ENCODE peak calls at places on chromosomes 11 and 22, in eight cellular contexts. Y is CD4-positive, alpha-beta T cell; H is tibial nerve; Z is pancreas; O is left ventricle myocardium inferior; W is A549; B is sigmoid colon; I is kidney. M is an unnamed sample.

GRCh38 chr11:76225122-76225584 is 18.9 kb upstream of the WNT11 start:
- DNase-seq in Y (no peak), W (no peak), B (no peak), I (peak; percentile 70), Z (peak; percentile 51), H (no peak), O (peak; percentile 50), M (no peak)

GRCh38 chr11:36347384-36347906 is 51.4 kb downstream of the PRR5L start:
- DNase-seq in O (no peak), I (no peak), W (no peak), Y (no peak), H (no peak), B (no peak), Z (no peak), M (no peak)

GRCh38 chr22:35740616-35741015 is 22.9 kb downstream of the APOL5 start:
- DNase-seq in Y (no peak), W (no peak), Z (no peak), I (no peak), H (no peak), O (no peak), B (no peak), M (no peak)

GRCh38 chr22:40670058-40670457 is 9.2 kb upstream of the MCHR1 start:
- DNase-seq in Z (no peak), Y (no peak), O (no peak), I (no peak), B (no peak), W (no peak), H (no peak), M (no peak)

GRCh38 chr22:24289781-24290181 is 19.1 kb downstream of the SPECC1L start:
- DNase-seq in Z (no peak), O (no peak), B (peak; percentile 65), I (no peak), W (no peak), H (no peak), Y (no peak), M (no peak)

GRCh38 chr11:11620966-11621880 is 582 bp downstream of the GALNT18 start:
- DNase-seq in B (peak; percentile 78), O (peak; percentile 58), W (peak; percentile 32), Z (peak; percentile 77), H (no peak), Y (no peak), I (peak; percentile 80), M (peak; percentile 82)

GRCh38 chr11:22491826-22492225 is 133.8 kb downstream of the FANCF start:
- DNase-seq in Z (no peak), Y (no peak), B (no peak), W (no peak), O (no peak), H (no peak), I (no peak), M (no peak)

GRCh38 chr22:32517921-32518320 is 43.3 kb downstream of the FBXO7 start:
- DNase-seq in O (no peak), W (no peak), B (no peak), I (no peak), Z (no peak), Y (no peak), H (no peak), M (no peak)

GRCh38 chr11:69434341-69434960 is 47.0 kb upstream of the LINC01488 start:
- DNase-seq in W (no peak), I (peak; percentile 45), H (no peak), B (peak; percentile 42), Z (peak; percentile 34), Y (no peak), O (peak; percentile 9), M (peak; percentile 28)

GRCh38 chr11:34616830-34617504 is 3.9 kb upstream of the EHF start:
- DNase-seq in O (peak; percentile 29), B (no peak), Z (no peak), H (no peak), I (no peak), W (no peak), Y (no peak), M (no peak)

GRCh38 chr22:40434745-40435144 is 64.4 kb downstream of the SGSM3 start:
- DNase-seq in H (no peak), W (no peak), Y (no peak), O (no peak), Z (no peak), I (no peak), B (no peak), M (no peak)

GRCh38 chr11:34165786-34166557 is 60.5 kb downstream of the NAT10 start:
- DNase-seq in O (no peak), B (no peak), I (peak; percentile 44), W (no peak), Z (no peak), Y (no peak), H (no peak), M (no peak)

GRCh38 chr22:20080776-20081654 is 974 bp downstream of the DGCR8 start:
- DNase-seq in I (peak; percentile 77), H (no peak), O (no peak), W (peak; percentile 30), Y (no peak), Z (peak; percentile 78), B (no peak), M (peak; percentile 79)

GRCh38 chr11:10896493-10896892 is 38.6 kb upstream of the ZBED5 start:
- DNase-seq in O (no peak), H (no peak), B (no peak), Y (no peak), I (no peak), Z (no peak), W (no peak), M (no peak)

GRCh38 chr11:2797181-2797711 is 88.3 kb downstream of the CDKN1C start:
- DNase-seq in B (peak; percentile 45), Z (peak; percentile 64), Y (no peak), H (peak; percentile 12), I (peak; percentile 65), W (no peak), O (peak; percentile 7), M (peak; percentile 70)

GRCh38 chr22:48081281-48081680 is 1318.8 kb downstream of the TBC1D22A start:
- DNase-seq in Z (no peak), W (no peak), B (peak; percentile 53), O (no peak), I (no peak), Y (no peak), H (no peak), M (no peak)

GRCh38 chr22:44924098-44924497 is 85.7 kb downstream of the PHF21B start:
- DNase-seq in H (no peak), Z (no peak), Y (no peak), O (no peak), W (no peak), I (peak; percentile 4), B (peak; percentile 26), M (no peak)

GRCh38 chr11:122126024-122126678 is 10.1 kb upstream of the BLID start:
- DNase-seq in W (no peak), Z (no peak), B (no peak), H (no peak), I (no peak), O (no peak), Y (no peak), M (no peak)

GRCh38 chr11:120952503-120953229 is 71.2 kb upstream of the TBCEL start:
- DNase-seq in W (peak; percentile 74), B (peak; percentile 79), Z (peak; percentile 88), O (peak; percentile 64), Y (peak; percentile 52), I (peak; percentile 89), H (peak; percentile 45), M (peak; percentile 84)

GRCh38 chr11:72709478-72710238 is 35.4 kb upstream of the PDE2A start:
- DNase-seq in B (no peak), I (peak; percentile 63), H (no peak), O (no peak), Z (peak; percentile 58), Y (no peak), W (no peak), M (no peak)

GRCh38 chr11:118338637-118339061 is 3.9 kb downstream of the CD3D start:
- DNase-seq in Z (no peak), I (peak; percentile 79), B (no peak), W (no peak), O (no peak), H (no peak), Y (peak; percentile 88), M (peak; percentile 85)

GRCh38 chr11:14270690-14271542 is 88.1 kb downstream of the RRAS2 start:
- DNase-seq in Y (no peak), O (no peak), B (no peak), W (no peak), H (no peak), I (no peak), Z (no peak), M (peak; percentile 58)

GRCh38 chr22:36383110-36383581 is 4.6 kb downstream of the MYH9 start:
- DNase-seq in I (no peak), O (no peak), Y (peak; percentile 49), Z (no peak), H (no peak), W (no peak), B (no peak), M (peak; percentile 85)

DNA sequence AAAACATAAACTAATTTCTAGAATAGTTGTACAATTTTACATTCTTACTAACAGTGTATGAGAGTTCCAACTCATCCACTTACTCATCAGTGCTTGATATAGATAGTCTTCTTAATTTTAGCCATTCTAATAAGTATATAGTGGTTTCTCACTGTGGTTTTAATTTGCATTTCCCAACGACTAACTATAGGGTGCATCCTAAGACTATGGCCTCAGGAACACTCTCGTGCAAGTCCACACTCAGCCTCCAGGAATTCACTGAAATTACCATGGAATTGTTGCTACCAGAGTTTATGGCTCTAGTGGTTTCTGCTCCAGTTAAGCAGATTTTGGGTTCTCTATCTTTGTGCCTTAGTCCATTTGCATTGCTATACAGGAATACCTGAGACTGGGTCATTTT is 60.1 kb upstream of the GUCY1A2 start:
- DNase-seq in I (no peak), W (peak; percentile 3), Z (no peak), H (no peak), Y (no peak), O (no peak), B (no peak), M (no peak)
- TF ChIP-seq CTCF in I (no peak), W (no peak), Z (no peak), H (no peak), Y (no peak), O (no peak), B (no peak), M (no peak)

GRCh38 chr11:61868601-61869476 is 22.5 kb downstream of the FADS3 start:
- DNase-seq in O (no peak), Y (no peak), I (peak; percentile 71), W (no peak), Z (peak; percentile 61), B (no peak), H (no peak), M (no peak)
- H3K27ac ChIP-seq in O (no peak overlapping the region), Y (no peak overlapping the region), I (no peak overlapping the region), W (no peak overlapping the region), Z (no peak overlapping the region), B (no peak overlapping the region), H (peak overlapping the region; percentile 28), M (no peak overlapping the region)

GRCh38 chr11:133041165-133041564 is 491.1 kb downstream of the OPCML start:
- DNase-seq in I (no peak), Z (no peak), O (no peak), W (no peak), H (no peak), Y (no peak), B (no peak), M (no peak)
- TF ChIP-seq CTCF in I (no peak), Z (no peak), O (no peak), W (no peak), H (no peak), Y (no peak), B (no peak), M (no peak)

DNA sequence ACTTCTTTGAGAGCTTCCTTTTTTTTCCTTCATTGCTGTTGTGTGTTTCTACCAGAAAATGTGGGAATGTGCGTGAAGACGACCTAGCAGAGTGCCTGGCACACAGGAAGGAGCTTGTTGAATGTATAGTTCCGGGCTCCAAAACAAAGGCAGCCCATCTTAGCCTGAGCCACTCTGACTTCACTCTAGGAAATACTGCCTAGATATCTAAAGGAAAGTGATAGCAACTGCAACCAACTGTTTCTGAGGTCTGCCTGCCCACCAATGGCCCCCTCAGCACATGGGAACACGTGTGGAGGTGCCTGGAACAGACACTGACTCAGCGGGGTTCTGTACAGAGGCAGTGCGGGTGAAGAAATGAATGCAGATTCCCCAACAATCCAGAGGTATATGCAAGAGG is 14.7 kb upstream of the XBP1 start:
- DNase-seq in W (no peak), Z (no peak), Y (no peak), B (no peak), I (peak; percentile 9), O (no peak), H (no peak), M (peak; percentile 38)
- H3K27ac ChIP-seq in W (peak overlapping the region; percentile 77), Z (peak overlapping the region; percentile 45), Y (no peak overlapping the region), B (no peak overlapping the region), I (no peak overlapping the region), O (no peak overlapping the region), H (no peak overlapping the region), M (no peak overlapping the region)